ENCODE peak calls at places on chromosomes 12 and 14, in four cellular contexts. One of them, this sample, is unnamed.
A peak's percentile ranks its signal among the peaks of the same experiment; 100 is the strongest.

GRCh38 chr12:70408004-70408790 is 42.1 kb downstream of the KCNMB4 start:
- DNase-seq in A549: no peak
- DNase-seq in WTC11: no peak
- DNase-seq in HepG2: no peak
- DNase-seq in this sample: no peak

GRCh38 chr12:6375269-6376078 is at the start of gene SCNN1A:
- DNase-seq in A549: no peak
- DNase-seq in WTC11: peak; percentile 95
- DNase-seq in HepG2: no peak
- DNase-seq in this sample: no peak

GRCh38 chr14:88045705-88046104 is 40.8 kb downstream of the GPR65 start:
- DNase-seq in A549: no peak
- DNase-seq in WTC11: no peak
- DNase-seq in HepG2: no peak
- DNase-seq in this sample: no peak

GRCh38 chr14:92729632-92730358 is 18.6 kb downstream of the LGMN start:
- DNase-seq in A549: no peak
- DNase-seq in WTC11: no peak
- DNase-seq in HepG2: no peak
- DNase-seq in this sample: no peak

GRCh38 chr12:55702861-55703260 is 4.8 kb downstream of the ITGA7 start:
- DNase-seq in A549: no peak
- DNase-seq in WTC11: no peak
- DNase-seq in HepG2: no peak
- DNase-seq in this sample: no peak

GRCh38 chr12:112266473-112266872 is 115.8 kb downstream of the HECTD4 start:
- DNase-seq in A549: no peak
- DNase-seq in WTC11: no peak
- DNase-seq in HepG2: no peak
- DNase-seq in this sample: no peak

GRCh38 chr12:81221681-81222080 is 143.8 kb downstream of the ACSS3 start:
- DNase-seq in A549: no peak
- DNase-seq in WTC11: no peak
- DNase-seq in HepG2: no peak
- DNase-seq in this sample: no peak

GRCh38 chr12:12562016-12562483 is 613 bp downstream of the DUSP16 start:
- DNase-seq in A549: no peak
- DNase-seq in WTC11: peak; percentile 34
- DNase-seq in HepG2: no peak
- DNase-seq in this sample: peak; percentile 55

GRCh38 chr12:3777206-3777809 is 24.4 kb upstream of the CRACR2A start:
- DNase-seq in A549: peak; percentile 25
- DNase-seq in WTC11: no peak
- DNase-seq in HepG2: peak; percentile 30
- DNase-seq in this sample: peak; percentile 13

GRCh38 chr12:50550530-50551223 is 45.9 kb downstream of the DIP2B start:
- DNase-seq in A549: no peak
- DNase-seq in WTC11: no peak
- DNase-seq in HepG2: no peak
- DNase-seq in this sample: peak; percentile 31

GRCh38 chr12:116933512-116934246 is 22.9 kb downstream of the FBXW8 start:
- DNase-seq in A549: no peak
- DNase-seq in WTC11: no peak
- DNase-seq in HepG2: no peak
- DNase-seq in this sample: no peak

GRCh38 chr12:109163150-109163549 is 46.8 kb downstream of the ACACB start:
- DNase-seq in A549: no peak
- DNase-seq in WTC11: no peak
- DNase-seq in HepG2: no peak
- DNase-seq in this sample: no peak

GRCh38 chr12:6938353-6939186 is 5.0 kb upstream of the RNU7-1 start:
- DNase-seq in A549: no peak
- DNase-seq in WTC11: no peak
- DNase-seq in HepG2: no peak
- DNase-seq in this sample: no peak

GRCh38 chr14:100879782-100880181 is 23.7 kb downstream of the RTL1 start:
- DNase-seq in A549: no peak
- DNase-seq in WTC11: no peak
- DNase-seq in HepG2: no peak
- DNase-seq in this sample: no peak
- TF ChIP-seq HMGXB4 in A549: no peak
- TF ChIP-seq HMGXB4 in WTC11: no peak
- TF ChIP-seq HMGXB4 in HepG2: no peak
- TF ChIP-seq HMGXB4 in this sample: no peak

GRCh38 chr14:83826838-83827237 is 1703.1 kb upstream of the FLRT2 start:
- DNase-seq in A549: no peak
- DNase-seq in WTC11: no peak
- DNase-seq in HepG2: no peak
- DNase-seq in this sample: no peak
- TF ChIP-seq HMGXB4 in A549: no peak
- TF ChIP-seq HMGXB4 in WTC11: no peak
- TF ChIP-seq HMGXB4 in HepG2: no peak
- TF ChIP-seq HMGXB4 in this sample: no peak

GRCh38 chr12:115380509-115381120 is 696.6 kb upstream of the TBX3 start:
- DNase-seq in A549: no peak
- DNase-seq in WTC11: no peak
- DNase-seq in HepG2: no peak
- DNase-seq in this sample: no peak
- TF ChIP-seq HMGXB4 in A549: no peak
- TF ChIP-seq HMGXB4 in WTC11: no peak
- TF ChIP-seq HMGXB4 in HepG2: no peak
- TF ChIP-seq HMGXB4 in this sample: no peak

GRCh38 chr14:57574617-57575288 is 81.1 kb upstream of the CCDC198 start:
- DNase-seq in A549: no peak
- DNase-seq in WTC11: no peak
- DNase-seq in HepG2: peak; percentile 1
- DNase-seq in this sample: no peak
- TF ChIP-seq HMGXB4 in A549: no peak
- TF ChIP-seq HMGXB4 in WTC11: no peak
- TF ChIP-seq HMGXB4 in HepG2: no peak
- TF ChIP-seq HMGXB4 in this sample: no peak